ENCODE peak calls at places on chromosomes 5 and 9, in eight cellular contexts. A, S, L, K, I, P, D and J are unnamed samples.
A peak's percentile ranks its signal among the peaks of the same experiment; 100 is the strongest.

GRCh38 chr5:57692582-57693487 is 210.2 kb upstream of the ACTBL2 start:
- DNase-seq in A (peak; percentile 58), S (peak; percentile 94), L (peak; percentile 78), K (peak; percentile 56), I (peak; percentile 59), P (peak; percentile 14), D (peak; percentile 58), J (peak; percentile 72)

GRCh38 chr5:108079754-108080153 is 302.1 kb downstream of the FBXL17 start:
- DNase-seq in A (no peak), S (no peak), L (no peak), K (no peak), I (no peak), P (no peak), D (no peak), J (no peak)

GRCh38 chr5:4245511-4245910 is 649.9 kb downstream of the IRX1 start:
- DNase-seq in A (no peak), S (no peak), L (no peak), K (no peak), I (no peak), P (no peak), D (no peak), J (no peak)

GRCh38 chr9:98791147-98792095 is 4.9 kb downstream of the ANKS6 start:
- DNase-seq in A (peak; percentile 72), S (peak; percentile 94), L (peak; percentile 77), K (peak; percentile 85), I (peak; percentile 89), P (peak; percentile 85), D (peak; percentile 89), J (peak; percentile 77)

GRCh38 chr5:59759600-59760357 is 133.7 kb downstream of the PDE4D start:
- DNase-seq in A (no peak), S (no peak), L (peak; percentile 49), K (no peak), I (no peak), P (no peak), D (no peak), J (no peak)

GRCh38 chr5:16736158-16736994 is 119.6 kb upstream of the RETREG1 start:
- DNase-seq in A (peak; percentile 25), S (peak; percentile 87), L (no peak), K (peak; percentile 83), I (no peak), P (peak; percentile 68), D (peak; percentile 17), J (peak; percentile 84)

GRCh38 chr5:175494271-175495183 is 16.2 kb downstream of the SFXN1 start:
- DNase-seq in A (no peak), S (no peak), L (no peak), K (no peak), I (no peak), P (no peak), D (no peak), J (no peak)

GRCh38 chr9:38713426-38713825 is 6.5 kb downstream of the FAM240B start:
- DNase-seq in A (no peak), S (peak; percentile 57), L (no peak), K (no peak), I (no peak), P (no peak), D (peak; percentile 69), J (no peak)

GRCh38 chr5:158317507-158317906 is 458.6 kb upstream of the CLINT1 start:
- DNase-seq in A (no peak), S (no peak), L (no peak), K (no peak), I (no peak), P (peak; percentile 28), D (no peak), J (no peak)

GRCh38 chr5:136772541-136772940 is 407.2 kb upstream of the TRPC7 start:
- DNase-seq in A (no peak), S (no peak), L (no peak), K (no peak), I (no peak), P (no peak), D (no peak), J (no peak)

GRCh38 chr9:131528186-131528585 is 2.9 kb downstream of the UCK1 start:
- DNase-seq in A (no peak), S (no peak), L (no peak), K (no peak), I (no peak), P (no peak), D (no peak), J (no peak)

GRCh38 chr9:131530546-131530929 is 525 bp downstream of the UCK1 start:
- DNase-seq in A (peak; percentile 43), S (peak; percentile 15), L (peak; percentile 92), K (peak; percentile 34), I (peak; percentile 55), P (peak; percentile 47), D (peak; percentile 33), J (peak; percentile 41)

GRCh38 chr9:131529597-131530545 is 1.2 kb downstream of the UCK1 start:
- DNase-seq in A (no peak), S (no peak), L (no peak), K (no peak), I (no peak), P (no peak), D (no peak), J (no peak)

GRCh38 chr9:131528886-131529505 is 2.1 kb downstream of the UCK1 start:
- DNase-seq in A (no peak), S (no peak), L (no peak), K (no peak), I (no peak), P (no peak), D (no peak), J (no peak)

GRCh38 chr9:131530930-131531832 is at the start of gene UCK1:
- DNase-seq in A (peak; percentile 84), S (peak; percentile 62), L (peak; percentile 90), K (peak; percentile 80), I (peak; percentile 81), P (peak; percentile 77), D (peak; percentile 42), J (peak; percentile 45)
- TF ChIP-seq POLR2A in A (peak; percentile 77), S (no peak), L (peak; percentile 54), K (no peak), I (peak; percentile 42), P (peak; percentile 56), D (peak; percentile 41), J (peak; percentile 30)

DNA sequence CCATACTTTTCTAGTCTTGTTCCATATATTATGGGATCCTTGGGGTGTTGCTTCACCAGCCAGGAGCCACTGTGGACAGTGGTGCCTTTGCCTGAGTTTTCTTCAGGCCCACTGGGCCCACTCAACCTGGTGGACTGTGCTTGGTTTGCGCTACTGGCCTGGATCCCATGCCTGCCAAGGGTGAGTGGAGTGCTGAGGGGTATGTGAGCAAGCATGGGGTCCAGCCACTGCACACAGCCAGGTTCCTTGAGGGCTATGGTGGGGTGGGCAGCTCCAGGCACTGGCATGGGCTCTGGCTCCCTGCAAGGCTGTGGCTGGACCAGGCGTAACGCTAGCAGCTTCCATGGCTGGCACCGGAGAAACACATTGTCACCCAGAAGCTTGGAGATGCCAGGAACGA is 13.2 kb upstream of the PRR16 start:
- DNase-seq in A (no peak), S (no peak), L (no peak), K (no peak), I (no peak), P (no peak), D (no peak), J (no peak)
- H3K4me1 ChIP-seq in A (no peaks in the 10 kb centered on the region), S (peaks cover 5% of the 10 kb centered on the region), L (no peaks in the 10 kb centered on the region), K (peaks cover 11% of the 10 kb centered on the region), I (no peaks in the 10 kb centered on the region), P (no peaks in the 10 kb centered on the region), D (no peaks in the 10 kb centered on the region), J (no peaks in the 10 kb centered on the region)

GRCh38 chr5:149374303-149374702 is 4.8 kb downstream of the IL17B start:
- DNase-seq in A (no peak), S (no peak), L (no peak), K (no peak), I (no peak), P (no peak), D (no peak), J (no peak)

GRCh38 chr5:149372932-149373331 is 6.2 kb downstream of the IL17B start:
- DNase-seq in A (no peak), S (no peak), L (no peak), K (no peak), I (no peak), P (no peak), D (no peak), J (no peak)

GRCh38 chr5:149372041-149372805 is 6.9 kb downstream of the IL17B start:
- DNase-seq in A (no peak), S (no peak), L (no peak), K (no peak), I (no peak), P (no peak), D (no peak), J (no peak)

GRCh38 chr5:149370878-149371277 is 8.2 kb downstream of the IL17B start:
- DNase-seq in A (no peak), S (no peak), L (no peak), K (no peak), I (no peak), P (peak; percentile 7), D (no peak), J (no peak)

DNA sequence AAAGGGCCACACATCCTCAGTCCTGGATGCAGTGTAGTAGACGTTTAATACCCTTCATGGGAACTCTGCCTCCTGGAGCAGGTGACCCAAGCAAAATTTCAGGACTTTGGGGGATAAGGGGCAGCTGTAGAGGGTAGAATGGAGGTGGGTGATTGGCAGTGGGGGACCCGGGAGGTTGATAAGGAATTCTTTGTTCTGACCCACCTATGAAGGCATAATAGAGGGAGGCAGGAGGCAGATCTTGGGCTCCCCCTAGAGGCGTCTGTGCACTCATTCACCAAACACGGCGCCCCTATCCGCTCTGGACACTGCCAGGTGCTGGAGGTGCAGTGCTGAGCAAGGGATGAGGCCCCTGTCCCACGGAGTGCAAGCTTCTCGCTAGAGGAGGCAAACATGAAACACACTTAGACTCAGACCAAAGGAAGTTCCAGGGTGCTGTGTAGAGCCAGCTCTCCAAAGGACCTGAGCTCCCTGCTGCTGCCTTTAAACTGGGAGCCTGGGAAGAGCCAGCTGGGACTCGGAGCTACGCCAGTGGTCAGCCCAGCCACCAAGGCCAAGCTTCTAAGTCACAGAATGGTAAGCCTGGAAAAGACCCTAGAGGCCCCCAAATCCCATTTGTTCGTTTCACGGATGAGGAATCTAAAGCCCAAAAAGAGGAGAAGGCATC is 7.7 kb downstream of the IL17B start:
- DNase-seq in A (peak; percentile 73), S (peak; percentile 47), L (peak; percentile 81), K (peak; percentile 72), I (no peak), P (peak; percentile 72), D (peak; percentile 52), J (no peak)
- H3K27ac ChIP-seq in A (no peak overlapping the region), S (no peak overlapping the region), L (no peak overlapping the region), K (peak overlapping the region; percentile 72), I (no peak overlapping the region), P (peak overlapping the region; percentile 50), D (no peak overlapping the region), J (peak overlapping the region; percentile 70)

GRCh38 chr5:102221949-102222348 is 74.1 kb downstream of the SLCO4C1 start:
- DNase-seq in A (no peak), S (no peak), L (no peak), K (no peak), I (no peak), P (no peak), D (no peak), J (no peak)

GRCh38 chr5:102226321-102226720 is 69.8 kb downstream of the SLCO4C1 start:
- DNase-seq in A (no peak), S (no peak), L (no peak), K (no peak), I (no peak), P (no peak), D (no peak), J (no peak)

GRCh38 chr5:102218159-102218558 is 77.9 kb downstream of the SLCO4C1 start:
- DNase-seq in A (no peak), S (no peak), L (no peak), K (no peak), I (no peak), P (peak; percentile 30), D (no peak), J (no peak)

GRCh38 chr5:102223542-102224444 is 72.3 kb downstream of the SLCO4C1 start:
- DNase-seq in A (no peak), S (peak; percentile 2), L (no peak), K (no peak), I (no peak), P (no peak), D (no peak), J (no peak)

GRCh38 chr5:102222772-102223171 is 73.3 kb downstream of the SLCO4C1 start:
- DNase-seq in A (no peak), S (no peak), L (no peak), K (no peak), I (no peak), P (no peak), D (no peak), J (no peak)
- TF ChIP-seq POLR2A in A (no peak), S (no peak), L (no peak), K (no peak), I (no peak), P (no peak), D (no peak), J (no peak)